ENCODE peak calls at places on chromosomes 5 and 9, in eight cellular contexts. E is heart left ventricle, N is psoas muscle, M is NCI-H82, D is NCI-H1048, R is vagina, C is caudate nucleus, I is GM10248. H is an unnamed sample.

GRCh38 chr9:113508111-113508749 is 44.7 kb downstream of the RGS3 start:
- DNase-seq in E (no peak), D (no peak), M (no peak), R (no peak), I (no peak), C (no peak), N (no peak), H (no peak)

GRCh38 chr5:35332551-35332950 is 102.3 kb upstream of the PRLR start:
- DNase-seq in I (no peak), N (no peak), E (no peak), M (no peak), C (no peak), D (no peak), R (no peak), H (no peak)

GRCh38 chr5:177959315-177959714 is 36.7 kb downstream of the PROP1 start:
- DNase-seq in E (no peak), R (no peak), N (no peak), M (no peak), C (no peak), I (no peak), D (no peak), H (no peak)

GRCh38 chr5:33662721-33663435 is 222.1 kb downstream of the TARS1 start:
- DNase-seq in N (no peak), R (no peak), C (no peak), E (no peak), D (no peak), M (no peak), I (no peak), H (peak; percentile 22)

GRCh38 chr5:135147294-135148090 is 113.5 kb upstream of the PITX1 start:
- DNase-seq in C (no peak), N (no peak), R (no peak), M (no peak), D (no peak), I (no peak), E (no peak), H (no peak)

GRCh38 chr5:170269579-170269978 is 28.0 kb downstream of the LCP2 start:
- DNase-seq in D (no peak), N (no peak), I (no peak), C (no peak), E (no peak), R (no peak), M (no peak), H (no peak)

GRCh38 chr5:142087920-142088679 is 20.5 kb upstream of the NDFIP1 start:
- DNase-seq in R (no peak), I (no peak), D (no peak), E (no peak), C (no peak), M (no peak), N (no peak), H (no peak)

GRCh38 chr5:2201832-2202231 is 319.1 kb upstream of the IRX4 start:
- DNase-seq in E (no peak), M (no peak), D (no peak), N (no peak), C (no peak), I (no peak), R (peak; percentile 19), H (no peak)

GRCh38 chr9:121023064-121023463 is 27.0 kb downstream of the C5 start:
- DNase-seq in M (peak; percentile 18), D (no peak), R (no peak), C (no peak), E (no peak), N (no peak), I (no peak), H (no peak)

GRCh38 chr5:178740181-178740557 is 9.7 kb upstream of the ZNF354A start:
- DNase-seq in E (no peak), I (no peak), D (no peak), M (no peak), R (no peak), N (no peak), C (no peak), H (peak; percentile 49)

GRCh38 chr9:29214162-29214520 is 1640.9 kb upstream of the C9orf72 start:
- DNase-seq in N (no peak), C (no peak), D (no peak), R (no peak), E (no peak), M (peak; percentile 76), I (peak; percentile 12), H (peak; percentile 52)

GRCh38 chr9:99192786-99193465 is 28.8 kb downstream of the ALG2 start:
- DNase-seq in E (no peak), I (no peak), D (no peak), M (peak; percentile 41), N (no peak), C (no peak), R (no peak), H (no peak)

GRCh38 chr9:136996361-136997281 is at the start of gene CLIC3:
- DNase-seq in N (no peak), D (no peak), C (no peak), E (no peak), M (peak; percentile 65), I (no peak), R (no peak), H (peak; percentile 20)

GRCh38 chr5:154268073-154268472 is 77.5 kb downstream of the GALNT10 start:
- DNase-seq in R (no peak), N (no peak), D (no peak), E (no peak), M (no peak), C (no peak), I (no peak), H (no peak)

GRCh38 chr9:80188579-80188978 is 616.8 kb downstream of the TLE4 start:
- DNase-seq in M (no peak), I (no peak), E (no peak), C (no peak), R (no peak), N (no peak), D (no peak), H (no peak)

GRCh38 chr9:135949666-135950134 is 11.5 kb downstream of the UBAC1 start:
- DNase-seq in E (no peak), R (no peak), I (no peak), M (no peak), C (no peak), N (peak; percentile 67), D (no peak), H (no peak)

GRCh38 chr5:180922932-180923331 is 24.0 kb downstream of the BTNL8 start:
- DNase-seq in N (no peak), D (no peak), I (no peak), R (no peak), C (no peak), M (no peak), E (no peak), H (no peak)

GRCh38 chr5:178281321-178281720 is 48.7 kb upstream of the PHYKPL start:
- DNase-seq in D (no peak), E (no peak), N (no peak), R (no peak), M (no peak), I (no peak), C (no peak), H (no peak)

GRCh38 chr5:77086611-77087483 is at the start of gene ZBED3:
- DNase-seq in D (peak; percentile 47), C (peak; percentile 54), E (peak; percentile 62), I (peak; percentile 61), M (peak; percentile 83), N (peak; percentile 66), R (no peak), H (peak; percentile 52)